ENCODE peak calls at places on chromosomes 2 and 18, in nine cellular contexts. One of them, this sample, is unnamed.

GRCh38 chr18:43665239-43665788 is 388.0 kb upstream of the SYT4 start:
- DNase-seq in SK-N-SH: no peak
- DNase-seq in MM.1S: no peak
- DNase-seq in GM23248: peak
- DNase-seq in fibroblast of lung: peak
- DNase-seq in PC-3: peak
- DNase-seq in IMR-90: peak
- DNase-seq in K562: no peak
- DNase-seq in endothelial cell of umbilical vein: no peak
- DNase-seq in this sample: peak

GRCh38 chr2:209577376-209578357 is 153.8 kb downstream of the MAP2 start:
- DNase-seq in SK-N-SH: no peak
- DNase-seq in MM.1S: peak
- DNase-seq in GM23248: peak
- DNase-seq in fibroblast of lung: peak
- DNase-seq in PC-3: peak
- DNase-seq in IMR-90: peak
- DNase-seq in K562: no peak
- DNase-seq in endothelial cell of umbilical vein: peak
- DNase-seq in this sample: no peak

GRCh38 chr2:207409525-207409924 is 120.2 kb upstream of the CREB1 start:
- DNase-seq in SK-N-SH: no peak
- DNase-seq in MM.1S: no peak
- DNase-seq in GM23248: no peak
- DNase-seq in fibroblast of lung: no peak
- DNase-seq in PC-3: no peak
- DNase-seq in IMR-90: no peak
- DNase-seq in K562: no peak
- DNase-seq in endothelial cell of umbilical vein: no peak
- DNase-seq in this sample: no peak

GRCh38 chr18:56172527-56172926 is 465.9 kb downstream of the TXNL1 start:
- DNase-seq in SK-N-SH: no peak
- DNase-seq in MM.1S: no peak
- DNase-seq in GM23248: no peak
- DNase-seq in fibroblast of lung: no peak
- DNase-seq in PC-3: no peak
- DNase-seq in IMR-90: no peak
- DNase-seq in K562: no peak
- DNase-seq in endothelial cell of umbilical vein: no peak
- DNase-seq in this sample: no peak

GRCh38 chr2:187964742-187965141 is 326.9 kb upstream of the GULP1 start:
- DNase-seq in SK-N-SH: no peak
- DNase-seq in MM.1S: no peak
- DNase-seq in GM23248: peak
- DNase-seq in fibroblast of lung: peak
- DNase-seq in PC-3: peak
- DNase-seq in IMR-90: peak
- DNase-seq in K562: no peak
- DNase-seq in endothelial cell of umbilical vein: no peak
- DNase-seq in this sample: peak

GRCh38 chr2:177316756-177317155 is 52.2 kb upstream of the NFE2L2 start:
- DNase-seq in SK-N-SH: no peak
- DNase-seq in MM.1S: no peak
- DNase-seq in GM23248: no peak
- DNase-seq in fibroblast of lung: no peak
- DNase-seq in PC-3: no peak
- DNase-seq in IMR-90: no peak
- DNase-seq in K562: no peak
- DNase-seq in endothelial cell of umbilical vein: no peak
- DNase-seq in this sample: no peak

GRCh38 chr2:219638948-219639341 is 11.5 kb downstream of the SLC4A3 start:
- DNase-seq in SK-N-SH: no peak
- DNase-seq in MM.1S: no peak
- DNase-seq in GM23248: peak
- DNase-seq in fibroblast of lung: no peak
- DNase-seq in PC-3: no peak
- DNase-seq in IMR-90: no peak
- DNase-seq in K562: no peak
- DNase-seq in endothelial cell of umbilical vein: no peak
- DNase-seq in this sample: no peak

GRCh38 chr2:28334527-28334891 is 58.1 kb upstream of the FOSL2 start:
- DNase-seq in SK-N-SH: peak
- DNase-seq in MM.1S: no peak
- DNase-seq in GM23248: no peak
- DNase-seq in fibroblast of lung: no peak
- DNase-seq in PC-3: no peak
- DNase-seq in IMR-90: no peak
- DNase-seq in K562: no peak
- DNase-seq in endothelial cell of umbilical vein: no peak
- DNase-seq in this sample: no peak

GRCh38 chr2:166768393-166769123 is 119.7 kb upstream of the XIRP2 start:
- DNase-seq in SK-N-SH: no peak
- DNase-seq in MM.1S: no peak
- DNase-seq in GM23248: no peak
- DNase-seq in fibroblast of lung: no peak
- DNase-seq in PC-3: no peak
- DNase-seq in IMR-90: no peak
- DNase-seq in K562: no peak
- DNase-seq in endothelial cell of umbilical vein: no peak
- DNase-seq in this sample: no peak

GRCh38 chr2:189092936-189093335 is 86.6 kb downstream of the COL5A2 start:
- DNase-seq in SK-N-SH: no peak
- DNase-seq in MM.1S: no peak
- DNase-seq in GM23248: peak
- DNase-seq in fibroblast of lung: peak
- DNase-seq in PC-3: no peak
- DNase-seq in IMR-90: peak
- DNase-seq in K562: no peak
- DNase-seq in endothelial cell of umbilical vein: no peak
- DNase-seq in this sample: peak

GRCh38 chr2:228917195-228917594 is 353.9 kb downstream of the PID1 start:
- DNase-seq in SK-N-SH: no peak
- DNase-seq in MM.1S: no peak
- DNase-seq in GM23248: peak
- DNase-seq in fibroblast of lung: peak
- DNase-seq in PC-3: peak
- DNase-seq in IMR-90: peak
- DNase-seq in K562: no peak
- DNase-seq in endothelial cell of umbilical vein: no peak
- DNase-seq in this sample: peak

GRCh38 chr2:589551-589950 is 87.7 kb downstream of the TMEM18 start:
- DNase-seq in SK-N-SH: no peak
- DNase-seq in MM.1S: no peak
- DNase-seq in GM23248: no peak
- DNase-seq in fibroblast of lung: no peak
- DNase-seq in PC-3: no peak
- DNase-seq in IMR-90: no peak
- DNase-seq in K562: no peak
- DNase-seq in endothelial cell of umbilical vein: no peak
- DNase-seq in this sample: no peak

GRCh38 chr18:76503999-76504398 is 9.0 kb upstream of the ZNF516 start:
- DNase-seq in SK-N-SH: no peak
- DNase-seq in MM.1S: no peak
- DNase-seq in GM23248: no peak
- DNase-seq in fibroblast of lung: no peak
- DNase-seq in PC-3: no peak
- DNase-seq in IMR-90: no peak
- DNase-seq in K562: no peak
- DNase-seq in endothelial cell of umbilical vein: no peak
- DNase-seq in this sample: no peak

GRCh38 chr2:109487871-109488655 is 125.7 kb downstream of the SEPTIN10 start:
- DNase-seq in SK-N-SH: no peak
- DNase-seq in MM.1S: no peak
- DNase-seq in GM23248: no peak
- DNase-seq in fibroblast of lung: no peak
- DNase-seq in PC-3: no peak
- DNase-seq in IMR-90: no peak
- DNase-seq in K562: no peak
- DNase-seq in endothelial cell of umbilical vein: no peak
- DNase-seq in this sample: no peak
- H3K9ac ChIP-seq in SK-N-SH: no peak
- H3K9ac ChIP-seq in MM.1S: no peak
- H3K9ac ChIP-seq in GM23248: no peak
- H3K9ac ChIP-seq in fibroblast of lung: peak
- H3K9ac ChIP-seq in PC-3: no peak
- H3K9ac ChIP-seq in IMR-90: peak
- H3K9ac ChIP-seq in K562: no peak
- H3K9ac ChIP-seq in endothelial cell of umbilical vein: peak
- H3K9ac ChIP-seq in this sample: peak

GRCh38 chr2:169569948-169570347 is 3.7 kb downstream of the FASTKD1 start:
- DNase-seq in SK-N-SH: no peak
- DNase-seq in MM.1S: no peak
- DNase-seq in GM23248: no peak
- DNase-seq in fibroblast of lung: no peak
- DNase-seq in PC-3: no peak
- DNase-seq in IMR-90: no peak
- DNase-seq in K562: no peak
- DNase-seq in endothelial cell of umbilical vein: no peak
- DNase-seq in this sample: no peak

GRCh38 chr2:169573160-169573973 is at the start of gene FASTKD1:
- DNase-seq in SK-N-SH: peak
- DNase-seq in MM.1S: peak
- DNase-seq in GM23248: peak
- DNase-seq in fibroblast of lung: peak
- DNase-seq in PC-3: peak
- DNase-seq in IMR-90: peak
- DNase-seq in K562: peak
- DNase-seq in endothelial cell of umbilical vein: peak
- DNase-seq in this sample: peak

GRCh38 chr2:169572189-169572588 is 1.5 kb downstream of the FASTKD1 start:
- DNase-seq in SK-N-SH: no peak
- DNase-seq in MM.1S: no peak
- DNase-seq in GM23248: no peak
- DNase-seq in fibroblast of lung: no peak
- DNase-seq in PC-3: no peak
- DNase-seq in IMR-90: no peak
- DNase-seq in K562: no peak
- DNase-seq in endothelial cell of umbilical vein: no peak
- DNase-seq in this sample: no peak

GRCh38 chr2:169572821-169573159 is 875 bp downstream of the FASTKD1 start:
- DNase-seq in SK-N-SH: no peak
- DNase-seq in MM.1S: no peak
- DNase-seq in GM23248: no peak
- DNase-seq in fibroblast of lung: peak
- DNase-seq in PC-3: peak
- DNase-seq in IMR-90: no peak
- DNase-seq in K562: no peak
- DNase-seq in endothelial cell of umbilical vein: no peak
- DNase-seq in this sample: no peak

DNA sequence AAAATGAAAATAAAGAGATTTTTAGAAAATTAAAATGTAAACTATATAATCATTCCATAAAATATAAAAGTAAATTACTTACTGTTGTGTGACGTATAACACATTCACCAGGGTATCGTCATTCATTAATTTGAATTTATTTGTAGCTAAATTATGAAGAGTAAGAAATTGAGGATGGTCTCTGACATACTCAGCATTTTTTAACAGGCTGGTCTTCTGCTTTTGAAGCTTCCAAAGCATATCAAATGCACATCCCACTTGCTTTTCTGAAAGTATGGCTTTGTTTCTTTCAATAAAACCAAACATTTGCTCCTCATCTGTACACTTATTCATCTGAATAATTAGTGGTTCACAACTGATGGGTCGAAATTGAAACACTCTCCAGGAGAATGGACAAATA is 2.1 kb downstream of the FASTKD1 start:
- DNase-seq in SK-N-SH: no peak
- DNase-seq in MM.1S: peak
- DNase-seq in GM23248: no peak
- DNase-seq in fibroblast of lung: no peak
- DNase-seq in PC-3: no peak
- DNase-seq in IMR-90: no peak
- DNase-seq in K562: no peak
- DNase-seq in endothelial cell of umbilical vein: no peak
- DNase-seq in this sample: no peak
- H3K4me2 ChIP-seq in SK-N-SH: peak
- H3K4me2 ChIP-seq in MM.1S: peak
- H3K4me2 ChIP-seq in GM23248: peak
- H3K4me2 ChIP-seq in fibroblast of lung: peak
- H3K4me2 ChIP-seq in PC-3: peak
- H3K4me2 ChIP-seq in IMR-90: no peak
- H3K4me2 ChIP-seq in K562: peak
- H3K4me2 ChIP-seq in endothelial cell of umbilical vein: no peak
- H3K4me2 ChIP-seq in this sample: no peak

DNA sequence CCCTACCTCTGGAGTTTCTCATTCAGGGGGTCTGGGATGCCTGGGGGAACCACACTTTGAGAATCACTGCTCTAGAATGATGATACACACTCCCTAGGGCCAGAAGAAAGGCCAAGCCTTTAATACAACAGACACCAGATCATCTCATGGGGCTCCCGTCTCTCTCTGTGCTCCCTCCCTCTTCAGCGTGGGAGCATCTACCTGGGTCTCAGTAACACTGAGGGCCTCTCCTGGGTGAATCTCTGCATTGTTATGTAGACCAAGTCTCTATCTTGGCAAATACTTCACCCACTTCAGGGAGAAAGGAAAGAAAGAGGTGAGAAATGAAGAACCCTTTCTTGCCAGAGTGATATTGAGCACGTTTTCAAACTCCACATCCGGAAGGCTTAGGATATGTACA is 146.8 kb upstream of the MSH6 start:
- DNase-seq in SK-N-SH: no peak
- DNase-seq in MM.1S: no peak
- DNase-seq in GM23248: no peak
- DNase-seq in fibroblast of lung: no peak
- DNase-seq in PC-3: no peak
- DNase-seq in IMR-90: no peak
- DNase-seq in K562: no peak
- DNase-seq in endothelial cell of umbilical vein: no peak
- DNase-seq in this sample: no peak
- H2AFZ ChIP-seq in SK-N-SH: no peak
- H2AFZ ChIP-seq in MM.1S: no peak
- H2AFZ ChIP-seq in GM23248: no peak
- H2AFZ ChIP-seq in fibroblast of lung: no peak
- H2AFZ ChIP-seq in PC-3: no peak
- H2AFZ ChIP-seq in IMR-90: no peak
- H2AFZ ChIP-seq in K562: no peak
- H2AFZ ChIP-seq in endothelial cell of umbilical vein: no peak
- H2AFZ ChIP-seq in this sample: no peak

GRCh38 chr18:13452851-13453524 is 234.4 kb downstream of the LDLRAD4 start:
- DNase-seq in SK-N-SH: no peak
- DNase-seq in MM.1S: no peak
- DNase-seq in GM23248: no peak
- DNase-seq in fibroblast of lung: no peak
- DNase-seq in PC-3: no peak
- DNase-seq in IMR-90: no peak
- DNase-seq in K562: no peak
- DNase-seq in endothelial cell of umbilical vein: no peak
- DNase-seq in this sample: no peak
- H3K9ac ChIP-seq in SK-N-SH: no peak
- H3K9ac ChIP-seq in MM.1S: no peak
- H3K9ac ChIP-seq in GM23248: no peak
- H3K9ac ChIP-seq in fibroblast of lung: no peak
- H3K9ac ChIP-seq in PC-3: no peak
- H3K9ac ChIP-seq in IMR-90: no peak
- H3K9ac ChIP-seq in K562: no peak
- H3K9ac ChIP-seq in endothelial cell of umbilical vein: no peak
- H3K9ac ChIP-seq in this sample: peak

This sample was measured in astrocyte.